ENCODE peak calls at places on chromosomes 6 and 20, in four cellular contexts. W is tibial nerve; Y is activated CD4-positive, alpha-beta T cell treated with anti-CD3 and anti-CD28 coated beads, Interleukin-2, amount 10 ng/mL, durations not matched to agents 7 days and 5 days; R is left ventricle myocardium superior. S is an unnamed sample.

GRCh38 chr6:127291495-127291894 is 24.8 kb downstream of the RNF146 start:
- DNase-seq in W (no peak), Y (no peak), R (no peak), S (no peak)

GRCh38 chr6:106790146-106790770 is 160.9 kb downstream of the QRSL1 start:
- DNase-seq in W (no peak), Y (no peak), R (no peak), S (no peak)

GRCh38 chr20:16027710-16028109 is 545.5 kb downstream of the KIF16B start:
- DNase-seq in W (no peak), Y (no peak), R (no peak), S (no peak)

GRCh38 chr6:39130691-39131090 is 15.7 kb upstream of the SAYSD1 start:
- DNase-seq in W (no peak), Y (no peak), R (no peak), S (no peak)

GRCh38 chr20:47120346-47120745 is 225.7 kb downstream of the EYA2 start:
- DNase-seq in W (no peak), Y (no peak), R (no peak), S (no peak)

GRCh38 chr20:41428285-41428684 is 61.7 kb upstream of the EMILIN3 start:
- DNase-seq in W (no peak), Y (peak), R (no peak), S (no peak)

GRCh38 chr20:59387891-59388290 is 87.5 kb downstream of the EDN3 start:
- DNase-seq in W (no peak), Y (no peak), R (no peak), S (no peak)

GRCh38 chr6:113634352-113635163 is 222.6 kb upstream of the MARCKS start:
- DNase-seq in W (no peak), Y (no peak), R (no peak), S (no peak)

GRCh38 chr6:14025160-14025559 is 92.4 kb upstream of the CD83 start:
- DNase-seq in W (no peak), Y (no peak), R (no peak), S (no peak)

GRCh38 chr6:75114795-75115194 is 91.1 kb downstream of the COL12A1 start:
- DNase-seq in W (no peak), Y (no peak), R (no peak), S (no peak)

GRCh38 chr6:7703148-7703680 is 22.7 kb upstream of the BMP6 start:
- DNase-seq in W (no peak), Y (no peak), R (no peak), S (no peak)

GRCh38 chr6:5718231-5718947 is 288.3 kb downstream of the NRN1 start:
- DNase-seq in W (no peak), Y (no peak), R (no peak), S (no peak)

GRCh38 chr6:84151669-84152068 is 75.8 kb downstream of the CEP162 start:
- DNase-seq in W (no peak), Y (no peak), R (no peak), S (no peak)

GRCh38 chr6:66897576-66897975 is 1190.5 kb upstream of the EYS start:
- DNase-seq in W (no peak), Y (no peak), R (no peak), S (no peak)

GRCh38 chr6:134830945-134831344 is 119.0 kb downstream of the ALDH8A1 start:
- DNase-seq in W (no peak), Y (no peak), R (no peak), S (no peak)

GRCh38 chr6:40807484-40807883 is 220.3 kb upstream of the LRFN2 start:
- DNase-seq in W (no peak), Y (no peak), R (no peak), S (no peak)

GRCh38 chr20:54649511-54649962 is 174.1 kb downstream of the DOK5 start:
- DNase-seq in W (peak), Y (peak), R (peak), S (peak)

GRCh38 chr20:32580970-32581838 is 3.9 kb downstream of the NOL4L start:
- DNase-seq in W (no peak), Y (peak), R (no peak), S (no peak)

GRCh38 chr6:112409311-112409710 is 62.2 kb downstream of the RFPL4B start:
- DNase-seq in W (no peak), Y (no peak), R (no peak), S (no peak)

GRCh38 chr6:23522751-23523527 is 603.1 kb upstream of the NRSN1 start:
- DNase-seq in W (no peak), Y (no peak), R (no peak), S (no peak)

GRCh38 chr6:16413399-16413798 is 175.0 kb downstream of the GMPR start:
- DNase-seq in W (no peak), Y (no peak), R (no peak), S (no peak)

GRCh38 chr20:19995220-19995863 is 21.8 kb upstream of the NAA20 start:
- DNase-seq in W (no peak), Y (peak), R (no peak), S (no peak)

GRCh38 chr6:21999012-21999528 is 297.8 kb downstream of the PRL start:
- DNase-seq in W (no peak), Y (no peak), R (no peak), S (no peak)

GRCh38 chr6:47932575-47932974 is 150.7 kb downstream of the OPN5 start:
- DNase-seq in W (no peak), Y (no peak), R (no peak), S (no peak)

GRCh38 chr20:37984018-37984785 is 49.1 kb downstream of the TTI1 start:
- DNase-seq in W (no peak), Y (no peak), R (peak), S (no peak)

GRCh38 chr20:36802326-36803223 is 29.0 kb upstream of the DSN1 start:
- DNase-seq in W (no peak), Y (no peak), R (no peak), S (no peak)

GRCh38 chr6:129183681-129184216 is 300.8 kb downstream of the LAMA2 start:
- DNase-seq in W (no peak), Y (no peak), R (no peak), S (no peak)

GRCh38 chr6:111552241-111552744 is 53.4 kb downstream of the TRAF3IP2 start:
- DNase-seq in W (peak), Y (no peak), R (peak), S (no peak)

GRCh38 chr6:107957165-107957908 is 671 bp downstream of the SEC63 start:
- DNase-seq in W (no peak), Y (peak), R (peak), S (no peak)

GRCh38 chr6:14068133-14068532 is 49.4 kb upstream of the CD83 start:
- DNase-seq in W (no peak), Y (no peak), R (no peak), S (no peak)

S was measured in suprapubic skin.